ENCODE peak calls at places on chromosomes 13 and 19, in four cellular contexts. Z is Peyer's patch, O is upper lobe of right lung, P is A673. T is an unnamed sample.

GRCh38 chr13:110319774-110320509 is 12.9 kb downstream of the COL4A2 start:
- DNase-seq in O (no peak), Z (no peak), P (peak; percentile 85), T (no peak)

GRCh38 chr13:102768914-102769313 is 4.7 kb downstream of the TEX30 start:
- DNase-seq in Z (no peak), P (no peak), O (no peak), T (no peak)

GRCh38 chr13:99217461-99218101 is 16.9 kb downstream of the UBAC2 start:
- DNase-seq in P (no peak), Z (no peak), O (no peak), T (peak; percentile 49)

GRCh38 chr13:74006666-74007065 is 127.5 kb downstream of the KLF12 start:
- DNase-seq in O (no peak), P (no peak), Z (no peak), T (no peak)

GRCh38 chr13:101231751-101232428 is 184.4 kb downstream of the NALCN start:
- DNase-seq in Z (no peak), P (no peak), O (no peak), T (no peak)

GRCh38 chr13:108919036-108919907 is 289.9 kb downstream of the MYO16 start:
- DNase-seq in O (no peak), Z (no peak), P (no peak), T (no peak)

GRCh38 chr13:30034448-30034795 is 184.0 kb upstream of the UBL3 start:
- DNase-seq in O (no peak), P (no peak), Z (no peak), T (no peak)

GRCh38 chr13:39777527-39778061 is 122.1 kb downstream of the COG6 start:
- DNase-seq in O (no peak), P (peak; percentile 68), Z (no peak), T (no peak)

GRCh38 chr19:43224855-43225253 is 19.4 kb upstream of the PSG4 start:
- DNase-seq in P (no peak), O (no peak), Z (no peak), T (no peak)

GRCh38 chr19:36013280-36014028 is 559 bp downstream of the ALKBH6 start:
- DNase-seq in Z (no peak), O (no peak), P (no peak), T (no peak)

GRCh38 chr13:76570485-76570884 is 315.7 kb downstream of the KCTD12 start:
- DNase-seq in Z (no peak), O (no peak), P (no peak), T (no peak)

GRCh38 chr19:14375055-14375581 is 6.1 kb upstream of the ADGRE5 start:
- DNase-seq in O (peak; percentile 83), P (no peak), Z (no peak), T (peak; percentile 71)

GRCh38 chr19:468587-469256 is 7.9 kb upstream of the SHC2 start:
- DNase-seq in Z (no peak), P (no peak), O (no peak), T (no peak)

GRCh38 chr13:73580868-73581267 is 522.1 kb downstream of the KLF5 start:
- DNase-seq in Z (no peak), O (no peak), P (no peak), T (no peak)

GRCh38 chr19:36686365-36687213 is 823 bp upstream of the ZNF567 start:
- DNase-seq in Z (no peak), O (no peak), P (peak; percentile 3), T (no peak)

GRCh38 chr13:26979334-26979733 is 192.3 kb downstream of the USP12 start:
- DNase-seq in O (no peak), P (no peak), Z (peak; percentile 52), T (no peak)

GRCh38 chr19:28051047-28051446 is 1161.9 kb downstream of the UQCRFS1 start:
- DNase-seq in O (no peak), Z (no peak), P (no peak), T (no peak)

GRCh38 chr13:79522583-79522982 is 41.6 kb downstream of the NDFIP2 start:
- DNase-seq in Z (no peak), O (no peak), P (no peak), T (no peak)

GRCh38 chr19:29211562-29212416 is 1.2 kb downstream of the UQCRFS1 start:
- DNase-seq in P (peak; percentile 12), O (no peak), Z (no peak), T (no peak)

GRCh38 chr13:83085186-83085900 is 796.9 kb downstream of the SLITRK1 start:
- DNase-seq in O (no peak), P (peak; percentile 30), Z (no peak), T (no peak)

GRCh38 chr13:114140131-114140908 is 7.9 kb upstream of the RASA3 start:
- DNase-seq in O (no peak), Z (peak; percentile 40), P (no peak), T (no peak)

GRCh38 chr13:30308548-30308947 is 1.2 kb upstream of the KATNAL1 start:
- DNase-seq in P (peak; percentile 27), O (no peak), Z (no peak), T (no peak)

GRCh38 chr13:30607908-30608307 is 9.8 kb upstream of the USPL1 start:
- DNase-seq in Z (no peak), P (no peak), O (no peak), T (peak; percentile 48)

GRCh38 chr19:35107541-35107939 is 8.1 kb upstream of the FXYD3 start:
- DNase-seq in O (no peak), P (no peak), Z (no peak), T (no peak)

GRCh38 chr19:14073925-14074838 is 1.6 kb downstream of the MISP3 start:
- DNase-seq in Z (peak; percentile 81), P (peak; percentile 58), O (peak; percentile 69), T (no peak)

GRCh38 chr19:45506991-45507863 is at the start of gene VASP:
- DNase-seq in Z (peak; percentile 93), O (peak; percentile 94), P (peak; percentile 95), T (peak; percentile 93)

GRCh38 chr13:23701646-23702045 is 131.4 kb downstream of the TNFRSF19 start:
- DNase-seq in O (no peak), P (no peak), Z (no peak), T (no peak)

GRCh38 chr19:15550847-15551182 is 42.5 kb downstream of the CYP4F22 start:
- DNase-seq in P (no peak), O (no peak), Z (no peak), T (no peak)

GRCh38 chr13:72536668-72537399 is 190.6 kb downstream of the MZT1 start:
- DNase-seq in Z (no peak), O (no peak), P (no peak), T (no peak)

GRCh38 chr13:21240586-21240985 is 64.1 kb downstream of the MRPL57 start:
- DNase-seq in Z (no peak), P (peak; percentile 96), O (no peak), T (no peak)

GRCh38 chr19:31220540-31220939 is 128.7 kb downstream of the TSHZ3 start:
- DNase-seq in P (peak; percentile 52), Z (no peak), O (no peak), T (no peak)

DNA sequence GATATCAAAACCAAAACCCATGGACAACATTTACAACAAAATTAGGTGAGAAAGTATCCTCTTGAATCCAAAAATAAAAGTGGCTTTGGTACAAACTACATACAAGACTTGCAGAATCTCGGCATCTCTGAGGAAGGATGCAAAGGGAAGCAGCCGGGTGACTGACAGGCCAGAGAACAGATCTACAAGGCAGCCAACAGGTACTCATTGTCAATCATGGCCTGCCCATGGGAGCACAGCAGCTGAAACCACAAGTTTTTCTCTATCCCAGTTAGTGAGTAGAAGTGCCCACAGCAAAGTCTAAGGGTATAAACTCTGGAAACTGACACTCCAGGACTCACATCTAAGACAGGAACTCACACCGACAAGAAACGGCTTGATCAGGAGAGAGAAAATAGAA is 74.5 kb downstream of the TBC1D4 start:
- DNase-seq in P (no peak), Z (no peak), O (no peak), T (no peak)
- H3K4me1 ChIP-seq in P (peaks cover 2% of the 10 kb centered on the region), Z (no peaks in the 10 kb centered on the region), O (no peaks in the 10 kb centered on the region), T (no peaks in the 10 kb centered on the region)

DNA sequence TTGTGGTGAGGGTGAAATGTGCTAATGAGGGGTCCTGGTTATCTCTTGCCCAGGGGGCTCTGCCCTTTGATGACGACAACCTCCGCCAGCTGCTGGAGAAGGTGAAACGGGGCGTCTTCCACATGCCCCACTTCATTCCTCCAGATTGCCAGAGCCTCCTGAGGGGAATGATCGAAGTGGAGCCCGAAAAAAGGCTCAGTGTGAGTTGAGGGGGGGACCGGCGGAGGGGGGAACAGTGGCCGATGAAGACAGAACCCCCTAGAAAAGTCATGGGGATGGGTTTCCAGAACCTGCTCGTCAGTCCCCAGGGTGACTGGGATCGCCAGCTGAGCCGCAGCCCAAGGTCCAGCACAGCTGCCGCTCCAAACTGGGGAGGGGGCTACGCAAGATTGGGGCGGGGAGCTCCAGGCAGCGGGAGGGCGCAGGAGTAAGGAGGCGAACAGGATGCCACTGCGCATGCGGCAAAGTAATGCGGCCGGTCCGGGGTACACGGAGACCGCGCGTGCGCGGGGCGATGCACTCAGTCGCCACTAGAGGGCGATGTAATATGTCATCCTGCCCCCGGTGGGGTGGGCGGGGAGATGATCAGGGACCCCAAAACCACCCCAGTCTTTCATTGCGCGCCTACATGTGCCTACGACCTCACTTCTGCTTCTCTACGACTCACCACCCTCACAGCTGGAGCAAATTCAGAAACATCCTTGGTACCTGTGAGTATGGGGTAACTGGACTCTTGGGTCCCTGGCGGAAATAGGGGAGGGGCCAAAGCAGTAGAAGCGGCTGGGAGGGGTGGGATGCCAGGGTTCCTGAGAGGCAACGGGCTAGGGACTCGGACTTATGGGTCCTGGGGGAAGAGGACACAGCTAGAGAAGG is 17.9 kb downstream of the BRSK1 start:
- DNase-seq in O (peak; percentile 94), Z (peak; percentile 90), P (peak; percentile 88), T (peak; percentile 97)
- H3K27ac ChIP-seq in O (no peak overlapping the region), Z (peak overlapping the region; percentile 1), P (no peak overlapping the region), T (peak overlapping the region; percentile 54)

GRCh38 chr19:3039125-3039524 is 10.0 kb upstream of the TLE2 start:
- DNase-seq in P (no peak), Z (no peak), O (no peak), T (no peak)
- TF ChIP-seq CTCF in P (no peak), Z (no peak), O (no peak), T (no peak)

DNA sequence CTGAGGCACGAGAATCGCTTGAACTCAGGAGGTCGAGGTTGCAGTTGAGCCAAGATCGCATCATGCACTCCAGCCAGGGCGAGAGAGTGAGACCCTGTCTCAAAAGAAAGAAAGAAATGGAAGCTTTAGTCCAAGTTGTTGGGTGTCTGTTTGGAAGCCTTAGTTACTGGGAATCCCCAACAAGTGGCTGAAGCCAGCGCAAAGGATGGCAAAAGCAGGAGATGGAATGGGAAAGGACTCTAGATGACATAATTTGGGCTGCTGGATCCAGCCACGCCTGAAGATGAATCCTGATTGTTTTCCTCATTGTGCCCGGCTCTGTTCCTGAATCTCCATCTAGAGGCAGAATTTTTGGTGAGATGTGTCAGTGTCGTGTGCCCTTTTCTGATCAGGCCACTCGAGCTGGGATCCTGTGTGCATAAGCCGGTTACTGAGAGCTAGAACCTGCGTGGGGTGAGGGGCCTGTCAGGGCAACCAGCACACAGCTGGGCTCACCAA is 18.1 kb downstream of the CEBPA start:
- DNase-seq in O (no peak), P (no peak), Z (no peak), T (no peak)
- H3K4me1 ChIP-seq in O (peaks cover 14% of the 10 kb centered on the region), P (no peaks in the 10 kb centered on the region), Z (no peaks in the 10 kb centered on the region), T (peaks cover 7% of the 10 kb centered on the region)

GRCh38 chr19:4328243-4328990 is 10.2 kb downstream of the STAP2 start:
- DNase-seq in Z (peak; percentile 81), P (peak; percentile 95), O (peak; percentile 96), T (peak; percentile 99)
- H3K27ac ChIP-seq in Z (peak overlapping the region; percentile 67), P (peak overlapping the region; percentile 54), O (no peak overlapping the region), T (peak overlapping the region; percentile 55)

DNA sequence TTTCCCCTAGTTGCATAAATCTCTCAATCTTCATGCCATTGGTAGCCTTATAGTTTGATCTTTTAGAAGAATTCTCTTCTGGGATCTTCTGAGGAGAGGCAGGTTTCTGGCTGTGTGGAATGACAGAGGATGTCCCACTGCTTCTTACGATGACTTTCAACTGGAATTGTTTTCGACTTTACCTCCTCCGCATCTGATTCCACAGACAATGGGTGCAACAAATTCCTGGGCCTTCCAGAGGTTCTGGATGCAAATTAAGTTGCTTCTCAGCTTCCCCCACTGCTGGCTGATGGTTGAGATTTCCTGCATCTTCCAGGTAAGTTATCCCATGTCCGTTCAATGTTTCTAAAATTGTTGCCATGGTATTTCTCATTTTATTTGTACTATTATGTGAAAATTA is 142.3 kb upstream of the TSC22D1 start:
- DNase-seq in Z (no peak), O (no peak), P (no peak), T (no peak)
- TF ChIP-seq CTCF in Z (no peak), O (no peak), P (no peak), T (no peak)

T was measured in CD8-positive, alpha-beta T cell.